ENCODE peak calls at places on chromosomes 4 and X, in four cellular contexts. L is K562, D is HL-60, E is GM12878. H is an unnamed sample.

GRCh38 chr4:53711916-53712315 is 120.6 kb upstream of the LNX1 start:
- DNase-seq in L (no peak), D (no peak), E (no peak), H (no peak)

GRCh38 chr4:116413222-116413621 is 672.2 kb downstream of the TRAM1L1 start:
- DNase-seq in L (no peak), D (no peak), E (no peak), H (no peak)

GRCh38 chr4:142331132-142331531 is 515.0 kb downstream of the INPP4B start:
- DNase-seq in L (no peak), D (no peak), E (no peak), H (no peak)

GRCh38 chr4:89562715-89563114 is 255.1 kb upstream of the GPRIN3 start:
- DNase-seq in L (no peak), D (no peak), E (no peak), H (no peak)

GRCh38 chr4:54659213-54660144 is 1.7 kb downstream of the KIT start:
- DNase-seq in L (no peak), D (peak), E (no peak), H (no peak)

GRCh38 chrX:110985470-110985869 is 110.5 kb upstream of the PAK3 start:
- DNase-seq in L (no peak), D (no peak), E (no peak), H (no peak)

GRCh38 chrX:105820247-105820646 is 2.1 kb upstream of the NRK start:
- DNase-seq in L (no peak), D (no peak), E (no peak), H (no peak)

GRCh38 chr4:548976-549375 is 27.1 kb downstream of the TMEM271 start:
- DNase-seq in L (no peak), D (no peak), E (no peak), H (no peak)

GRCh38 chr4:37653601-37654000 is 32.6 kb downstream of the RELL1 start:
- DNase-seq in L (no peak), D (peak), E (no peak), H (no peak)

GRCh38 chrX:72247206-72247944 is 8.5 kb upstream of the ERCC6L start:
- DNase-seq in L (no peak), D (no peak), E (no peak), H (no peak)

GRCh38 chr4:24915121-24915922 is 2.5 kb upstream of the CCDC149 start:
- DNase-seq in L (no peak), D (no peak), E (no peak), H (no peak)

GRCh38 chr4:184498598-184498997 is 24.2 kb upstream of the IRF2 start:
- DNase-seq in L (no peak), D (no peak), E (no peak), H (no peak)

GRCh38 chrX:13627306-13627705 is 25.6 kb upstream of the TCEANC start:
- DNase-seq in L (no peak), D (no peak), E (no peak), H (no peak)

GRCh38 chr4:112448211-112448745 is 67.7 kb downstream of the NEUROG2 start:
- DNase-seq in L (no peak), D (no peak), E (no peak), H (no peak)

GRCh38 chr4:101643201-101643600 is 147.3 kb upstream of the BANK1 start:
- DNase-seq in L (no peak), D (no peak), E (no peak), H (no peak)

GRCh38 chr4:46270986-46271596 is 118.8 kb downstream of the GABRA2 start:
- DNase-seq in L (peak), D (peak), E (peak), H (no peak)

GRCh38 chr4:123120473-123120872 is 198.1 kb upstream of the NUDT6 start:
- DNase-seq in L (no peak), D (no peak), E (no peak), H (no peak)

GRCh38 chrX:65551489-65552339 is 17.1 kb upstream of the LAS1L start:
- DNase-seq in L (no peak), D (no peak), E (no peak), H (no peak)

GRCh38 chr4:164894725-164895124 is 17.7 kb downstream of the APELA start:
- DNase-seq in L (no peak), D (no peak), E (peak), H (no peak)

GRCh38 chr4:9804918-9805317 is 23.5 kb downstream of the DRD5 start:
- DNase-seq in L (no peak), D (no peak), E (no peak), H (no peak)

GRCh38 chr4:36285784-36286480 is 4.5 kb downstream of the DTHD1 start:
- DNase-seq in L (no peak), D (peak), E (peak), H (peak)

GRCh38 chr4:114964016-114964415 is 149.4 kb downstream of the NDST4 start:
- DNase-seq in L (no peak), D (no peak), E (no peak), H (no peak)

GRCh38 chrX:44306336-44306735 is 37.1 kb downstream of the EFHC2 start:
- DNase-seq in L (no peak), D (no peak), E (no peak), H (no peak)

GRCh38 chr4:123351713-123352112 is 44.9 kb upstream of the SPRY1 start:
- DNase-seq in L (no peak), D (no peak), E (no peak), H (no peak)

GRCh38 chr4:84697159-84697558 is 114.2 kb downstream of the CDS1 start:
- DNase-seq in L (no peak), D (no peak), E (no peak), H (no peak)

GRCh38 chrX:37871626-37872302 is 24.4 kb upstream of the DYNLT3 start:
- DNase-seq in L (peak), D (no peak), E (no peak), H (no peak)

GRCh38 chrX:18964880-18965279 is 19.0 kb downstream of the PHKA2 start:
- DNase-seq in L (no peak), D (no peak), E (no peak), H (no peak)

GRCh38 chrX:115560978-115561604 is at the start of gene PLS3:
- DNase-seq in L (no peak), D (no peak), E (no peak), H (no peak)

GRCh38 chr4:40623707-40624106 is 6.0 kb downstream of the RBM47 start:
- DNase-seq in L (no peak), D (no peak), E (no peak), H (no peak)

GRCh38 chr4:40619600-40619999 is 10.1 kb downstream of the RBM47 start:
- DNase-seq in L (no peak), D (no peak), E (no peak), H (no peak)

GRCh38 chr4:40621229-40621591 is 8.5 kb downstream of the RBM47 start:
- DNase-seq in L (no peak), D (no peak), E (peak), H (no peak)

GRCh38 chr4:40622913-40623312 is 6.8 kb downstream of the RBM47 start:
- DNase-seq in L (no peak), D (no peak), E (peak), H (no peak)

DNA sequence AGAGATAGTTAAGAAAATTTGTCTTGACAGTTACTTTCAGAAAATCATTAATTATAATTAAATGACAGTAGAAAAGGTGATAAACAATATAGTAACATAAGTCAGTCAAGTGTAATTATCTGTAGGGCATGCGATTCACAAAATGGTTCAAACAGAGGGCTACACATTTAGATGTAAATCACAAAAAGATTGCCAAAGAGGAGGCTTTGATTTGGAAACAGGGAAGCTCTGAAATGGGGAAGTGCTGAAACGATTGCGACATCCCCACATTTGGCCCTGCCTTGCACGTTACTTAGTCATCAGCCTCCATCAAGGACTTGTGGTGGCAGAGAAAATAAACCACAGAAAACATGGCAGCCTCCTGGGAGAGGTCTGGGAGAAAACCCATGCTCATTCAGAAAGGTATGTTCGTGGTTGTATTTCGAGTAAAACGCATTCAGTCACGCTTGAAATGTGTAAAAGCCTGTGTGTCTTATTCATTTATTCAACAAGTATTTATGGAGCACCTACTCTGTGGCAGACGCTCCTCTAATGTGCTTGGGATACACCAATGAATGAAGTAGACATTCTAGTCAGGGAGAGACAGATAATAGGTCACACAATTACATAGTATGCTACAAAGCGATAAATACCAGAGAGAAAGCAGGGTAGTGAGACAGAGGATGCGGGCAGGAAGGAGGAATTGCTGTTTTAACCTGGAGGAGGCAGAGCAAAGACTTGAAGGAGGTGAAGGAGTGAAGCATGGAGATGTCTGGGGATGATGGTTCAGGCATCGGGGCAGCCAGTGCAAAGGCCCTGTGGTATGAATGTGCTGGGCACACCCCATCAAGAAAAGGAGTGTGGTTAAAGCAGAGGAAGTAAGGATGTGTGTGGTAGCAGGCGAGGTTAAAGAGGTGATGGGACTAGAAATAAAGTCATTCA is 7.8 kb downstream of the RBM47 start:
- DNase-seq in L (no peak), D (peak), E (peak), H (no peak)
- TF ChIP-seq SPI1 in L (peak), D (peak), E (peak), H (peak)

GRCh38 chr4:119087656-119088055 is 48.0 kb upstream of the MYOZ2 start:
- DNase-seq in L (no peak), D (no peak), E (no peak), H (no peak)
- TF ChIP-seq SPI1 in L (no peak), D (no peak), E (no peak), H (no peak)

GRCh38 chrX:153441296-153441695 is 4.6 kb downstream of the TREX2 start:
- DNase-seq in L (no peak), D (no peak), E (no peak), H (no peak)
- TF ChIP-seq SPI1 in L (no peak), D (no peak), E (no peak), H (no peak)

GRCh38 chrX:122094611-122095010 is 1047.2 kb downstream of the GLUD2 start:
- DNase-seq in L (no peak), D (no peak), E (no peak), H (no peak)
- TF ChIP-seq SPI1 in L (no peak), D (no peak), E (no peak), H (no peak)

DNA sequence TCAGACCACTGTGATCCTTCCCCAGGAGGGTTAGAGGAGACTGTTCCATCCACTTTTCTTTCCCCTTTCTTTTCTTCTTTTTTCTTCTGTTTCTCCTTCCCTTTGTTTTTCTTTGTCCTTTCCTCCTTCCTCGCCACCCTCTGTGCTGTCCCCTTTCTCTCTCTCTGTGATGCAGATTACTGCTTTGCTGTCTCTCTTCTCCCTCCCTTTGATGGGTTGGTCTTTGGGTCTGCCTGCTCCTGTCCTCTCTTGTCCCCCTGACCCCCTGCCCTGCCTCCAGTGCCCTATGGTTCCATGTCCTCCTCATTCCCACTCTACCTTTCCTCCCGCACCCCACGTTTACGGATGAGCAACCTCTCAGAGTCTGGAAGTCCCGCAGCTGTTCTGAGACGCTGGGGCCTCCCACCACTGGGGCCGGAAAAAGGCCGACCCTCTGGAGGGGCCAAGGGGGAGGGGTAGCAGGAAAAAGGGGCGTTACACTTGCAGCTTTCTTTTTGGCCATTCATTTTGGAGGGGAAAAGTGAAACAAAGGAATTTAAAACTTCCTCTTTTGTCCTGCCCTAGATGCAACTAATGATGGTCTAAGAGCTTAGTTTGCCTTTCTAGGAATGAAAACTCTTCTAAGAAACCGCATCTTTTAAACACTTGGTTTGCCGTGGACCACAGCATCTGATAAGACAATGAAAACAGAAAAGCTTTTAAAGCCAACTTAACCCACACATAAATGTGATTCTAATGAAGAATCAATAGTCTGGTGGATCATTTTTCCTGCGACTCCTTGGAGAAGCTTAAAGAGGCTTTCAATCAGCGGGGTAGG is 24.5 kb upstream of the TSR2 start:
- DNase-seq in L (no peak), D (no peak), E (no peak), H (no peak)
- TF ChIP-seq SPI1 in L (no peak), D (no peak), E (no peak), H (no peak)

GRCh38 chrX:125006704-125007103 is 313.0 kb upstream of the TEX13C start:
- DNase-seq in L (no peak), D (no peak), E (no peak), H (no peak)

GRCh38 chrX:125004799-125005198 is 314.9 kb upstream of the TEX13C start:
- DNase-seq in L (peak), D (no peak), E (no peak), H (no peak)

GRCh38 chrX:125003746-125004446 is 315.8 kb upstream of the TEX13C start:
- DNase-seq in L (no peak), D (no peak), E (no peak), H (no peak)

GRCh38 chrX:125005863-125006262 is 313.8 kb upstream of the TEX13C start:
- DNase-seq in L (no peak), D (no peak), E (no peak), H (no peak)
- TF ChIP-seq SPI1 in L (no peak), D (no peak), E (no peak), H (no peak)

GRCh38 chrX:153347530-153347929 is 13.6 kb downstream of the ZNF275 start:
- DNase-seq in L (no peak), D (no peak), E (no peak), H (no peak)
- TF ChIP-seq SPI1 in L (no peak), D (no peak), E (no peak), H (no peak)

DNA sequence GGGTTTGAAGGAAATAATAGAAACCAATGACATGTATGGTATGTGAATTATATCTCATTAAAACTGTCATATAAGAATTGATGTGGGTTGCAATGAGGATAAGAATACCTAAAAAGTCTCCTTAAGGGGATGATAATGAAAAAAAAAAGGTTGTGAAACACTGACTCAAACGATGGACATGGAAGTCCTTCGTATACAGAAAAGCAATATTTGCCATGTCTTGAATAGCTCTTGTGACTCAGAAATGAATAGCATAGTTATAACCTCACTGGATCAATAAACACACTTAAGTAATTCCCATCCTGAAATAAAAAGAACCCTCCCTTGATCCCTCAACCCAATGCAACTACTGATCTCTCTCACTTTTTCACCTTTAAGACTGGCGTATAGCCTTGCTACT is 89.7 kb downstream of the OPHN1 start:
- DNase-seq in L (no peak), D (no peak), E (no peak), H (no peak)
- TF ChIP-seq SPI1 in L (no peak), D (no peak), E (no peak), H (no peak)

DNA sequence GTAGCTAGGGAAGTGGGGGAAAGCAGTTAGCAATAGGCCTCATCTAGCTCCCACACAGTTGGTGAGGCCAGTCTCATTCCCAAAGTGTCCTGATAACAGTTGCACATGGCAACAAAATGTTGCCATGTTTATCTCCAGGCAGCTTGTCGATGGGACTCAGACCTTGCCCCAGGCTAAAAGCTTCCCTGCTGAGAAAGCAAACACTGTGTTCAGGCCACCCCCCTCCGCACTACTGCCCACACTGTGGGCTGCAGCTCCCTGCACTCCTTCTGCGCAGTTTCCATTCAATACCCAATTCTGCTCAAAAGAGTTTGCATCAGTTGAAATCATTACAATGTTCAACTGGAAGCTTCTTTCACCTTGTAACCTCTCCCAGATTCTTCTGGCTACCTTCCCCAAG is 287.8 kb upstream of the GK2 start:
- DNase-seq in L (no peak), D (no peak), E (no peak), H (no peak)
- TF ChIP-seq SPI1 in L (no peak), D (no peak), E (no peak), H (no peak)